ENCODE peak calls at places on chromosomes 11 and 22, in five cellular contexts. I, M, K, W and E are unnamed samples.

GRCh38 chr11:68314886-68315580 is 2.6 kb downstream of the LRP5 start:
- DNase-seq in I (no peak), M (peak), K (no peak), W (no peak), E (peak)

GRCh38 chr22:44245438-44245837 is 64.7 kb downstream of the PARVG start:
- DNase-seq in I (no peak), M (no peak), K (no peak), W (peak), E (no peak)

GRCh38 chr11:12723410-12724297 is 49.4 kb downstream of the TEAD1 start:
- DNase-seq in I (no peak), M (peak), K (no peak), W (no peak), E (no peak)

GRCh38 chr11:91823252-91823830 is 401.3 kb upstream of the FAT3 start:
- DNase-seq in I (no peak), M (no peak), K (no peak), W (no peak), E (no peak)

GRCh38 chr11:109644158-109644557 is 222.2 kb downstream of the C11orf87 start:
- DNase-seq in I (no peak), M (no peak), K (no peak), W (no peak), E (no peak)

GRCh38 chr22:47151490-47151889 is 389.0 kb downstream of the TBC1D22A start:
- DNase-seq in I (no peak), M (peak), K (no peak), W (no peak), E (peak)

GRCh38 chr22:43126506-43127165 is 16.1 kb downstream of the BIK start:
- DNase-seq in I (no peak), M (peak), K (no peak), W (no peak), E (peak)

GRCh38 chr22:46043339-46043738 is 66.4 kb upstream of the WNT7B start:
- DNase-seq in I (no peak), M (no peak), K (no peak), W (no peak), E (no peak)

GRCh38 chr11:111635706-111636045 is 33.4 kb downstream of the SIK2 start:
- DNase-seq in I (no peak), M (peak), K (no peak), W (no peak), E (no peak)

GRCh38 chr11:41113160-41113559 is 346.3 kb downstream of the LRRC4C start:
- DNase-seq in I (no peak), M (no peak), K (no peak), W (no peak), E (no peak)

GRCh38 chr22:45310331-45311032 is 748 bp downstream of the FAM118A start:
- DNase-seq in I (no peak), M (no peak), K (peak), W (no peak), E (no peak)

GRCh38 chr11:64384981-64385952 is 26.3 kb downstream of the RPS6KA4 start:
- DNase-seq in I (no peak), M (no peak), K (no peak), W (no peak), E (no peak)
- TF ChIP-seq POLR2A in I (no peak), M (no peak), K (no peak), W (no peak), E (no peak)

GRCh38 chr11:118918128-118918685 is 7.5 kb downstream of the BCL9L start:
- DNase-seq in I (no peak), M (peak), K (peak), W (peak), E (no peak)
- TF ChIP-seq POLR2A in I (no peak), M (no peak), K (peak), W (peak), E (no peak)

GRCh38 chr22:19941365-19942070 is at the start of the genes COMT and TXNRD2:
- DNase-seq in I (peak), M (peak), K (peak), W (no peak), E (peak)
- TF ChIP-seq POLR2A in I (peak), M (peak), K (peak), W (peak), E (peak)

DNA sequence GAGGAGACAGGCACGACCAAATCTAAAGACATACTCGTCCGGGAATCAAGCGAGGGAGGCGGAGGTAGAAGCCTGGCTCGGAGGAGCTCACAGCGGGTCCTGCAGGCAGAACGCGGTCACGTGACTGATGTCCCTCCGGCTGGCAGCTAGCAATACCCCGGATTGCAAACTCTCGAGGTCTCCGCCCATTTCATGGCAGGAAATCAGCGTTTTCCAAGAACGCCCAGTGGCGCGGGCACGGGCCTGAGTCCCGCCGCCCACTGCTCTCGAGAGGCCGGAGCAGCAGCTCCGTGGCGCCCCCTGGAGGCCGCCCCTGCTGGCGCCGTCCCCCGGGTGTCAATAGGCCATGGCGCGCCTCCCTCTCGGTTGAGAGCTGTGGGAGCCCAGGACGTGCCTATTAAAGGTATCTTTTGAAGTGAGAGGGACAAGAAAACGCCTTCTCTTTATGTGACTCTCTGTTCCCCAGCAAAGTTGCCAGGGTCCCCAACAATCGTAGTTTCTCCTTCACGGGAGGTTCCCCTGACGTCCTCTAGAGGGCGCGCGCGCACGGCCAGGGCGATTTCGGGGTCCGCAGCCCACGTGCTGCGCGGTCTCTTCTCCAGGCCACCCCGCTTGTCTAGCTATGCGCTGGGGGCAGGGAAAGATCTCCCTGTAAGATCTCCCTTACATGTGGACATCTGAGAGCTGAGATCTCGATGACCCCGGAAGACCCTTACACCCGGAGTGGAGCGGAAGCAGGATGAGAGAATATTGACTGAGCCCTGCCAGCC is 37.3 kb upstream of the RBFOX2 start:
- DNase-seq in I (peak), M (peak), K (peak), W (peak), E (peak)
- TF ChIP-seq POLR2A in I (no peak), M (no peak), K (no peak), W (no peak), E (no peak)